ENCODE peak calls at places on chromosomes 7 and 10, in ten cellular contexts. N, G, F, I, X, V, A, H, C and J are unnamed samples.

GRCh38 chr7:117023325-117023854 is 70.1 kb downstream of the ST7 start:
- DNase-seq in N (no peak), A (no peak), I (no peak), X (no peak), G (no peak), V (no peak), H (no peak), F (no peak), C (no peak), J (no peak)

GRCh38 chr10:75544381-75544780 is 113.0 kb downstream of the LRMDA start:
- DNase-seq in C (no peak), N (peak), I (no peak), X (no peak), V (no peak), A (no peak), H (no peak), G (no peak), F (peak), J (no peak)

GRCh38 chr7:100219271-100219737 is 445 bp upstream of the PVRIG start:
- DNase-seq in A (no peak), X (no peak), N (no peak), I (no peak), F (no peak), V (no peak), G (no peak), C (no peak), H (peak), J (no peak)

GRCh38 chr10:130812381-130813148 is 499.0 kb downstream of the TCERG1L start:
- DNase-seq in N (no peak), H (no peak), C (no peak), A (peak), F (no peak), X (no peak), G (no peak), V (no peak), I (no peak), J (no peak)

GRCh38 chr7:100867796-100868485 is 754 bp downstream of the TRIP6 start:
- DNase-seq in A (peak), X (no peak), H (no peak), V (no peak), C (peak), F (no peak), I (no peak), N (peak), G (no peak), J (no peak)

GRCh38 chr7:6250364-6250833 is 22.0 kb downstream of the CYTH3 start:
- DNase-seq in I (no peak), C (peak), A (no peak), F (peak), X (no peak), G (peak), H (no peak), N (no peak), V (no peak), J (no peak)

GRCh38 chr10:76543655-76544054 is 1094.0 kb downstream of the KCNMA1 start:
- DNase-seq in I (no peak), F (peak), G (no peak), V (no peak), H (no peak), N (peak), A (no peak), X (no peak), C (peak), J (no peak)

GRCh38 chr7:14381306-14381705 is 391.8 kb upstream of the ETV1 start:
- DNase-seq in A (no peak), X (no peak), H (no peak), G (no peak), F (peak), I (no peak), V (no peak), C (peak), N (peak), J (no peak)